ENCODE peak calls at places on chromosomes 2 and 18, in seven cellular contexts. K is T47D, E is K562, Q is SK-N-SH, X is H1, C is GM12878, N is HepG2. D is an unnamed sample.

GRCh38 chr2:2787301-2787907 is 456.3 kb upstream of the MYT1L start:
- DNase-seq in K (no peak), C (no peak), Q (peak; percentile 86), X (no peak), N (no peak), E (no peak), D (no peak)

GRCh38 chr2:161681043-161681442 is 56.8 kb downstream of the SLC4A10 start:
- DNase-seq in C (no peak), Q (no peak), N (no peak), X (no peak), E (no peak), K (no peak), D (peak; percentile 57)

GRCh38 chr2:47833516-47833968 is 50.6 kb downstream of the MSH6 start:
- DNase-seq in K (no peak), Q (no peak), X (no peak), E (no peak), N (no peak), C (peak; percentile 9), D (no peak)

GRCh38 chr2:26317377-26318105 is 28.4 kb upstream of the SELENOI start:
- DNase-seq in E (no peak), C (no peak), N (no peak), Q (no peak), X (no peak), K (no peak), D (no peak)

GRCh38 chr18:69758458-69758857 is 189.2 kb downstream of the CD226 start:
- DNase-seq in Q (no peak), X (no peak), C (no peak), E (no peak), K (no peak), N (no peak), D (no peak)

GRCh38 chr2:71895320-71896161 is 252.1 kb downstream of the CYP26B1 start:
- DNase-seq in N (no peak), C (no peak), X (no peak), Q (no peak), E (peak; percentile 5), K (no peak), D (no peak)

GRCh38 chr2:159613515-159614336 is 2.6 kb downstream of the BAZ2B start:
- DNase-seq in N (no peak), X (no peak), K (no peak), C (no peak), E (no peak), Q (no peak), D (no peak)

GRCh38 chr2:47089083-47089464 is 66.0 kb downstream of the STPG4 start:
- DNase-seq in E (peak; percentile 75), N (peak; percentile 73), Q (peak; percentile 38), C (no peak), K (no peak), X (no peak), D (peak; percentile 39)

GRCh38 chr2:44753552-44754285 is 187.8 kb upstream of the SIX3 start:
- DNase-seq in N (no peak), C (peak; percentile 64), X (no peak), K (no peak), Q (peak; percentile 58), E (no peak), D (no peak)

GRCh38 chr18:21682276-21683051 is 22.1 kb downstream of the ABHD3 start:
- DNase-seq in N (no peak), X (no peak), E (no peak), Q (no peak), K (peak; percentile 27), C (peak; percentile 39), D (no peak)

GRCh38 chr2:15094161-15094560 is 461.6 kb downstream of the LRATD1 start:
- DNase-seq in E (no peak), N (no peak), K (no peak), X (no peak), C (no peak), Q (no peak), D (no peak)

GRCh38 chr2:131040661-131041401 is 52.4 kb downstream of the FAM168B start:
- DNase-seq in K (no peak), E (no peak), X (no peak), N (no peak), Q (no peak), C (no peak), D (no peak)

GRCh38 chr2:132703396-132703795 is 33.4 kb upstream of the LYPD1 start:
- DNase-seq in E (no peak), Q (no peak), N (no peak), K (no peak), C (no peak), X (no peak), D (no peak)

GRCh38 chr2:193442293-193442692 is 1247.6 kb upstream of the TMEFF2 start:
- DNase-seq in C (no peak), K (no peak), X (no peak), E (no peak), N (no peak), Q (no peak), D (no peak)

GRCh38 chr2:229519655-229520054 is 194.7 kb downstream of the DNER start:
- DNase-seq in C (no peak), X (no peak), K (peak; percentile 2), N (no peak), E (no peak), Q (no peak), D (no peak)

GRCh38 chr2:33344230-33344629 is 132.2 kb upstream of the RASGRP3 start:
- DNase-seq in Q (no peak), E (no peak), X (no peak), K (no peak), C (no peak), N (no peak), D (no peak)

GRCh38 chr2:69381337-69381737 is 5.7 kb downstream of the GFPT1 start:
- DNase-seq in Q (no peak), N (no peak), E (no peak), C (no peak), X (no peak), K (no peak), D (no peak)

GRCh38 chr2:143900006-143900405 is 619.9 kb downstream of the ZEB2 start:
- DNase-seq in X (no peak), E (no peak), N (no peak), C (no peak), Q (no peak), K (no peak), D (no peak)

GRCh38 chr2:143901185-143901842 is 618.6 kb downstream of the ZEB2 start:
- DNase-seq in N (no peak), X (no peak), Q (no peak), E (no peak), K (no peak), C (no peak), D (peak; percentile 51)

GRCh38 chr2:143906850-143907249 is 613.1 kb downstream of the ZEB2 start:
- DNase-seq in K (no peak), C (no peak), N (no peak), X (peak; percentile 38), E (no peak), Q (no peak), D (no peak)

GRCh38 chr2:143905587-143905986 is 614.3 kb downstream of the ZEB2 start:
- DNase-seq in X (no peak), Q (no peak), K (no peak), E (no peak), N (no peak), C (no peak), D (no peak)

DNA sequence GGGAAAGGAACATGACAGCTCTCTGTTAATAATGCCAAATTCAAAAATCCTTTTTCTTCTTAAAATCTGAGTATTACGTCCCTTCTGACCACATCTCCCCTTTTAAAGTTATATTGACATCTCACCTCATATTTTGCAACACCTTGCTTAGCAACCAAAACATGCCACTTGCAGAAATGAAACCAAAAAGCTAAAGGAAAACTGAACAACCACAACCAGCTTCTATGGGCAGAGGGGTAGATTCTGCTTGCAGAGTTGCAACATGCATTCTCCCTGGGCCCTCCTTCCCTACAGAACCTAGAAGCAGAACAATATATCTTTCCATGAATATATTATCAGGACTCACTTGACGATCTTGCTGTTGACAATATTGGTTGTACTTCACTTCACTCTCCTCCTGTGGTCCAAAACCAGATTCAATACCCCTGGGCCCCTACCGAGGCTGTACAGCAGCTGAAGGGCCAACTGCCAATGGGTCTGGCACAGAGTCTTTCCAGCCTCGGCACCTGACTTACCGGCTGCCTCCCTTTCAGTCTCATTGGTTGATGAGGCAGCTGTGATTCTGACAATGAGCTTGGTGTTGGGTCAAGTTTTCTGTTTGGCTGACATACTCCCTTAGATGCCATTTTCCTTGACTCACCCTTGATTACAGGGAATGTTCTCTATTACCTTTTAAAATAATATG is 616.6 kb downstream of the ZEB2 start:
- DNase-seq in K (no peak), E (no peak), X (no peak), Q (no peak), N (no peak), C (no peak), D (no peak)
- TF ChIP-seq JUND in K (no peak), E (no peak), X (no peak), Q (no peak), N (no peak), C (no peak), D (no peak)

DNA sequence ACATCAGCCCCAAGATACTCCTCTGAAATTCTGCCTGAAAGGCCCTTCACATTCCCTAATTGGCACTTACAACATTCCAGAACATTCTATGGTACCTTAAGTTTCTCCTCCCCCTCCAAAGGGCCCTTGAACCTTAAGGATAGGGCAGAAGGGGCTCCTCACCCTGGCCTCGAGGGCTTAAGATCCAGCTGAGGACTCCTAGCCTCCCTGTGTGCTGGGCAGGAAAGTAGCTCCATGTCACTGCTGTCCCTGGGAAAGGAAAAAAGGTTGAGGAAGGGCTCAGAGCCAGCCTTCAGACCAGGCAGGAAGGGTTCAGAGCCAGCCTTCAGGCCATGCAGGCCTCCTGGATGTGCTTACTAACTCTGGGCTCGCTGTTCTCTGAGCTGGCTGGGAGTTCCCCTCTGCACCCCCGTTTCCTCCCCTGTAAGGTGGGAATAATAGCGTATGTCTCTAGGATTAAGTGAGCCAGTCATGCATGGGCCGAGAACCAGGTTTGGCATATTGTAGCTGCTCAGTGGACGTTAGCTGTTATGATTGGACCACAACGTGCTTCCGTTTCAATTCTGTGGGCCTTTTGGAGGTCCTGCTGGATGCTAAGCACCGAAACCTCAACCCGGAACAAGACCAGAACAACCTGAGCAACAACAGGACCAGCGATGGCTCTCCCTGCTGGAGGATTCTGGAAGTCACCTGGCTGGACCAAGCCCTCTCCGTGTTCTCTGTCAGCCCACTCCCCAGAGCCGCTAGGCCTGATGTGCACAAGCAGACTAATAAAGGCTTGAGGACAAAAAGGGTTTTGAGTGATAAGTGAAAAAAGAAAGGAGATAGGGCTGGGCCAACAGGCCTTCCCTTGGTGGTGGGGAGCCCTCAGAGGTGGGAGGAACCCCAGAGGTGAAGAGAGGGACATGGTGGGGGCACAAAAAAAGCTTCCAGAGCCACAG is 1.0 kb upstream of the B3GNT7 start:
- DNase-seq in K (peak; percentile 22), E (no peak), N (peak; percentile 59), C (peak; percentile 87), Q (peak; percentile 57), X (no peak), D (no peak)
- TF ChIP-seq JUND in K (no peak), E (no peak), N (no peak), C (no peak), Q (no peak), X (no peak), D (no peak)

DNA sequence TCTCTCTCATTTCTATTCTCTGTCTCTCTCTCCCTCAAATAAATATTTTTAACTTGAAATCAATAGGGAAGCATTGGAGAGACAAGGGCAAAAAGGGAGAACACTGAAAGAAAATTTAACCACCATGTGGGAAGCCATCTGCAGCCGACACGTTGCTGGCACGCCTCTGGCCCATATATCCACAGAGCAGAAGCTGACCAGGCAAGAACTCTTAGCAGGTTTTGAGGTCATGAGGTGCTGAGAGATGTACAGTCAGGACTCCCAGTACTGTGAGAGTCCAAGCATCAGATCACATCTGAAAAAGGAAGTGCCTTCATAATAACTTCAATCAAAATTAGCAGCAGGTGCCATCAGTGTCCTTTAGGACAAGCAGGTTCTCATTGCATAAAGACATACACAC is 156.6 kb downstream of the AKAIN1 start:
- DNase-seq in K (no peak), C (no peak), Q (no peak), E (no peak), X (no peak), N (no peak), D (no peak)
- TF ChIP-seq JUND in K (no peak), C (no peak), Q (no peak), E (no peak), X (no peak), N (no peak), D (no peak)

GRCh38 chr2:234293973-234294372 is 202.9 kb downstream of the ARL4C start:
- DNase-seq in N (no peak), X (no peak), Q (no peak), E (no peak), K (no peak), C (no peak), D (peak; percentile 37)
- TF ChIP-seq JUND in N (no peak), X (no peak), Q (no peak), E (no peak), K (no peak), C (no peak), D (peak; percentile 31)